ENCODE peak calls at places on chromosomes 11 and 22, in five cellular contexts. C is sigmoid colon, N is lower lobe of right lung, Z is cardiac muscle cell, R is gastrocnemius medialis. B is an unnamed sample. For H3K36me3, the result is how much of the 10 kb centered on the place peaks cover.

GRCh38 chr11:33634291-33634834 is 66.3 kb downstream of the C11orf91 start:
- DNase-seq in N (no peak), Z (no peak), R (no peak), C (no peak), B (no peak)

GRCh38 chr11:73734996-73735395 is 25.9 kb downstream of the RAB6A start:
- DNase-seq in R (no peak), N (no peak), Z (no peak), C (no peak), B (no peak)

GRCh38 chr11:2987881-2988280 is 4.2 kb downstream of the NAP1L4 start:
- DNase-seq in Z (no peak), C (no peak), R (no peak), N (no peak), B (no peak)

GRCh38 chr11:119578466-119579220 is 150.4 kb downstream of the NECTIN1 start:
- DNase-seq in R (no peak), Z (no peak), N (no peak), C (no peak), B (no peak)

GRCh38 chr11:13891911-13892310 is 70.6 kb upstream of the SPON1 start:
- DNase-seq in C (no peak), N (no peak), R (no peak), Z (no peak), B (no peak)

GRCh38 chr22:24482586-24482985 is 12.5 kb upstream of the UPB1 start:
- DNase-seq in Z (no peak), C (no peak), R (no peak), N (no peak), B (no peak)

GRCh38 chr11:46112961-46113617 is 8.2 kb downstream of the PHF21A start:
- DNase-seq in R (no peak), C (no peak), Z (peak), N (no peak), B (no peak)

GRCh38 chr11:5280582-5281102 is 10.9 kb upstream of the HBE1 start:
- DNase-seq in Z (peak), R (no peak), N (no peak), C (no peak), B (no peak)

GRCh38 chr11:119701591-119702260 is 27.3 kb downstream of the NECTIN1 start:
- DNase-seq in N (no peak), Z (no peak), C (no peak), R (no peak), B (no peak)

GRCh38 chr11:32032478-32032877 is 58.4 kb upstream of the RCN1 start:
- DNase-seq in N (no peak), R (no peak), C (no peak), Z (no peak), B (no peak)

GRCh38 chr22:29946220-29946619 is 63.2 kb downstream of the MTMR3 start:
- DNase-seq in C (no peak), Z (peak), R (no peak), N (no peak), B (no peak)

GRCh38 chr11:43992834-43993637 is 50.6 kb downstream of the C11orf96 start:
- DNase-seq in R (peak), Z (no peak), N (no peak), C (peak), B (no peak)

GRCh38 chr11:132228756-132229325 is 858.4 kb downstream of the NTM start:
- DNase-seq in R (no peak), N (no peak), Z (no peak), C (no peak), B (no peak)

GRCh38 chr11:122696662-122697061 is 41.1 kb downstream of the UBASH3B start:
- DNase-seq in Z (no peak), N (no peak), R (no peak), C (no peak), B (no peak)

GRCh38 chr11:68436985-68437926 is 23.3 kb upstream of the PPP6R3 start:
- DNase-seq in Z (no peak), N (no peak), C (no peak), R (peak), B (no peak)

GRCh38 chr11:5547982-5548381 is 358 bp downstream of the OR52H1 start:
- DNase-seq in Z (no peak), N (no peak), C (no peak), R (no peak), B (no peak)

GRCh38 chr22:28052818-28053217 is 133.8 kb upstream of the PITPNB start:
- DNase-seq in R (no peak), N (no peak), Z (no peak), C (no peak), B (no peak)

GRCh38 chr11:68358416-68358815 is 46.0 kb downstream of the LRP5 start:
- DNase-seq in C (no peak), Z (no peak), R (no peak), N (no peak), B (no peak)

GRCh38 chr22:44845796-44846720 is 93.7 kb downstream of the ARHGAP8 start:
- DNase-seq in R (no peak), Z (no peak), C (no peak), N (no peak), B (no peak)

GRCh38 chr11:93623179-93623578 is 38.3 kb upstream of the CEP295 start:
- DNase-seq in C (no peak), Z (peak), R (no peak), N (no peak), B (no peak)

GRCh38 chr11:128936546-128937275 is 6.0 kb downstream of the TP53AIP1 start:
- DNase-seq in C (no peak), N (no peak), R (no peak), Z (peak), B (no peak)

GRCh38 chr11:99952816-99953215 is 734.3 kb upstream of the ARHGAP42 start:
- DNase-seq in C (no peak), R (no peak), N (no peak), Z (no peak), B (no peak)

GRCh38 chr11:5624489-5625278 is at the start of gene TRIM34:
- DNase-seq in R (peak), N (no peak), C (peak), Z (peak), B (no peak)

GRCh38 chr11:68386331-68386978 is 74.1 kb downstream of the LRP5 start:
- DNase-seq in Z (no peak), N (no peak), R (no peak), C (no peak), B (no peak)

GRCh38 chr11:108732395-108732794 is 67.5 kb downstream of the DDX10 start:
- DNase-seq in R (no peak), C (no peak), Z (no peak), N (no peak), B (no peak)

GRCh38 chr11:59801981-59802638 is 8.5 kb downstream of the MRPL16 start:
- DNase-seq in R (peak), C (no peak), N (no peak), Z (no peak), B (no peak)

GRCh38 chr11:8839957-8840945 is 70.7 kb upstream of the AKIP1 start:
- DNase-seq in C (peak), Z (no peak), R (no peak), N (no peak), B (no peak)

GRCh38 chr22:44091021-44091721 is 67.1 kb downstream of the PARVB start:
- DNase-seq in C (peak), N (no peak), Z (peak), R (no peak), B (no peak)

GRCh38 chr11:93513763-93514162 is 29.4 kb downstream of the SMCO4 start:
- DNase-seq in Z (no peak), R (no peak), C (no peak), N (no peak), B (no peak)

GRCh38 chr22:44726439-44726838 is 24.4 kb downstream of the PRR5 start:
- DNase-seq in Z (no peak), R (no peak), C (no peak), N (no peak), B (no peak)

GRCh38 chr22:19040581-19041402 is 81.4 kb downstream of the DGCR2 start:
- DNase-seq in Z (no peak), C (peak), N (peak), R (peak), B (no peak)

GRCh38 chr11:43504316-43504950 is 145.7 kb downstream of the TTC17 start:
- DNase-seq in Z (peak), R (no peak), N (no peak), C (no peak), B (no peak)

GRCh38 chr11:125496465-125496817 is 376 bp upstream of the FEZ1 start:
- DNase-seq in Z (no peak), R (no peak), N (no peak), C (no peak), B (no peak)

GRCh38 chr11:126886636-126887035 is 113.9 kb downstream of the KIRREL3 start:
- DNase-seq in N (no peak), R (no peak), Z (no peak), C (no peak), B (no peak)

GRCh38 chr11:125072210-125072960 is 9.3 kb downstream of the SLC37A2 start:
- DNase-seq in Z (no peak), R (peak), C (peak), N (peak), B (no peak)

GRCh38 chr11:57496109-57496820 is 19.2 kb downstream of the SLC43A1 start:
- DNase-seq in C (no peak), R (no peak), Z (no peak), N (no peak), B (no peak)

GRCh38 chr11:57498540-57498939 is 17.0 kb downstream of the SLC43A1 start:
- DNase-seq in C (no peak), N (no peak), Z (no peak), R (no peak), B (no peak)

GRCh38 chr11:57499983-57500461 is 15.5 kb downstream of the SLC43A1 start:
- DNase-seq in N (no peak), Z (no peak), R (no peak), C (no peak), B (no peak)

GRCh38 chr11:57499413-57499982 is 16.0 kb downstream of the SLC43A1 start:
- DNase-seq in Z (peak), C (peak), N (peak), R (peak), B (peak)

GRCh38 chr11:57497303-57498247 is 17.9 kb downstream of the SLC43A1 start:
- DNase-seq in C (no peak), Z (no peak), R (no peak), N (no peak), B (no peak)
- H3K36me3 ChIP-seq in C (under half), Z (under half), R (under half), N (under half), B (under half)

GRCh38 chr22:50576806-50577696 is 1.2 kb downstream of the CPT1B start:
- DNase-seq in N (no peak), R (no peak), Z (no peak), C (no peak), B (no peak)
- H3K36me3 ChIP-seq in N (under half), R (under half), Z (under half), C (under half), B (under half)

GRCh38 chr11:72009156-72009555 is 10.4 kb downstream of the IL18BP start:
- DNase-seq in C (no peak), Z (no peak), R (no peak), N (no peak), B (no peak)

GRCh38 chr11:72007587-72007986 is 8.9 kb downstream of the IL18BP start:
- DNase-seq in C (no peak), N (no peak), R (no peak), Z (no peak), B (no peak)

GRCh38 chr11:72007089-72007476 is 8.4 kb downstream of the IL18BP start:
- DNase-seq in N (no peak), C (peak), R (no peak), Z (no peak), B (no peak)

GRCh38 chr11:72010529-72011233 is 12.0 kb downstream of the IL18BP start:
- DNase-seq in C (no peak), N (no peak), R (peak), Z (no peak), B (peak)

GRCh38 chr11:72008728-72009127 is 10.0 kb downstream of the IL18BP start:
- DNase-seq in N (no peak), C (no peak), R (no peak), Z (no peak), B (no peak)
- H3K36me3 ChIP-seq in N (half or more), C (half or more), R (under half), Z (half or more), B (half or more)

DNA sequence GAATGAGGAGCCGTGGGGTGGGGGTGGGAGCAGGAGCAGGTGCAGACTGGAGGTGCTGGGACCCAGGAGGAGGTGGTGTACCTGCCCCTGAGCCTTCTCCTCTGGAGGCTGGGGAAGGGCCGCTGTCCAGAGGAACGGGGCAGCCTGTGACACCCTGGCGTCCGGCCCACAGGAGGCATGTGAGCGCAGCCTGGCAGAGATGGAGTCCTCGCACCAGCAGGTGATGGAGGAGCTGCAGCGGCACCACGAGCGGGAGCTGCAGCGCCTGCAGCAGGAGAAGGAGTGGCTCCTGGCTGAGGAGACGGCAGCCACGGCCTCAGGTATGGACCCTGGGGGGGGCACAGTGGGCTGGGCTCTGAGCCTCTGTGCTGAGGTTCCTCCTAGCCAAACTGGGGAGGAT is 42.2 kb upstream of the GCAT start:
- DNase-seq in R (peak), N (no peak), C (no peak), Z (no peak), B (no peak)
- H3K36me3 ChIP-seq in R (under half), N (half or more), C (under half), Z (under half), B (half or more)